ENCODE peak calls at places on chromosome 22, in five cellular contexts. X is cardiac fibroblast, I is esophagus muscularis mucosa, H is kidney epithelial cell, N is mucosa of descending colon. D is an unnamed sample.

GRCh38 chr22:43777204-43777671 is 34.9 kb downstream of the EFCAB6 start:
- DNase-seq in X (peak; percentile 64), I (peak; percentile 68), H (peak; percentile 81), N (no peak), D (no peak)

GRCh38 chr22:44451016-44451415 is 47.0 kb downstream of the RTL6 start:
- DNase-seq in X (no peak), I (no peak), H (no peak), N (no peak), D (no peak)

GRCh38 chr22:23398701-23399366 is 181.3 kb downstream of the IGLL1 start:
- DNase-seq in X (no peak), I (no peak), H (no peak), N (no peak), D (peak; percentile 68)

GRCh38 chr22:45887202-45888131 is 89.5 kb downstream of the WNT7B start:
- DNase-seq in X (no peak), I (no peak), H (no peak), N (peak; percentile 58), D (peak; percentile 68)

GRCh38 chr22:27918351-27919221 is 470 bp downstream of the PITPNB start:
- DNase-seq in X (peak; percentile 52), I (peak; percentile 92), H (no peak), N (peak; percentile 68), D (no peak)

GRCh38 chr22:43891360-43892182 is at the start of gene PNPLA5:
- DNase-seq in X (no peak), I (no peak), H (no peak), N (no peak), D (peak; percentile 87)

GRCh38 chr22:20624161-20624616 is 116.8 kb downstream of the MED15 start:
- DNase-seq in X (no peak), I (no peak), H (no peak), N (no peak), D (no peak)

GRCh38 chr22:20647586-20648305 is 126.2 kb upstream of the SERPIND1 start:
- DNase-seq in X (no peak), I (peak; percentile 70), H (no peak), N (no peak), D (no peak)

GRCh38 chr22:44601725-44602124 is 100.3 kb upstream of the PRR5 start:
- DNase-seq in X (no peak), I (no peak), H (no peak), N (no peak), D (no peak)

GRCh38 chr22:45969414-45969799 is 7.6 kb downstream of the WNT7B start:
- DNase-seq in X (peak; percentile 16), I (no peak), H (no peak), N (no peak), D (no peak)

GRCh38 chr22:44453441-44454112 is 44.5 kb downstream of the RTL6 start:
- DNase-seq in X (no peak), I (no peak), H (no peak), N (no peak), D (no peak)

GRCh38 chr22:46052801-46053562 is 76.0 kb upstream of the WNT7B start:
- DNase-seq in X (peak; percentile 58), I (no peak), H (no peak), N (peak; percentile 76), D (peak; percentile 79)

GRCh38 chr22:27749597-27750225 is 51.8 kb downstream of the MN1 start:
- DNase-seq in X (peak; percentile 72), I (no peak), H (no peak), N (no peak), D (no peak)

GRCh38 chr22:26737262-26737661 is 79.9 kb downstream of the MIAT start:
- DNase-seq in X (no peak), I (no peak), H (no peak), N (no peak), D (no peak)

GRCh38 chr22:27212617-27213177 is 555.3 kb downstream of the MIAT start:
- DNase-seq in X (peak; percentile 100), I (peak; percentile 94), H (peak; percentile 67), N (no peak), D (no peak)

GRCh38 chr22:46748206-46748947 is 10.3 kb upstream of the CERK start:
- DNase-seq in X (no peak), I (no peak), H (no peak), N (peak; percentile 54), D (no peak)

GRCh38 chr22:48488149-48488551 is 1339.5 kb downstream of the BRD1 start:
- DNase-seq in X (no peak), I (no peak), H (no peak), N (no peak), D (no peak)

GRCh38 chr22:44685384-44686056 is 16.5 kb upstream of the PRR5 start:
- DNase-seq in X (peak; percentile 59), I (no peak), H (no peak), N (peak; percentile 81), D (no peak)

GRCh38 chr22:26325641-26326040 is 103.4 kb upstream of the ASPHD2 start:
- DNase-seq in X (no peak), I (no peak), H (no peak), N (no peak), D (no peak)

GRCh38 chr22:42717197-42717967 is 3.3 kb downstream of the A4GALT start:
- DNase-seq in X (peak; percentile 29), I (no peak), H (no peak), N (no peak), D (no peak)

GRCh38 chr22:20803696-20804324 is 29.9 kb downstream of the SERPIND1 start:
- DNase-seq in X (peak; percentile 52), I (no peak), H (no peak), N (no peak), D (peak; percentile 75)

GRCh38 chr22:28792491-28793383 is 7.6 kb downstream of the XBP1 start:
- DNase-seq in X (no peak), I (no peak), H (no peak), N (no peak), D (no peak)

GRCh38 chr22:48238018-48238915 is 1475.8 kb downstream of the TBC1D22A start:
- DNase-seq in X (no peak), I (no peak), H (no peak), N (no peak), D (no peak)

GRCh38 chr22:26847046-26847445 is 189.7 kb downstream of the MIAT start:
- DNase-seq in X (no peak), I (no peak), H (no peak), N (no peak), D (no peak)

GRCh38 chr22:28986366-28986765 is 75.3 kb downstream of the C22orf31 start:
- DNase-seq in X (peak; percentile 63), I (no peak), H (no peak), N (no peak), D (no peak)

GRCh38 chr22:28894320-28894719 is 10.9 kb downstream of the ZNRF3 start:
- DNase-seq in X (no peak), I (no peak), H (no peak), N (peak; percentile 76), D (no peak)

GRCh38 chr22:24482586-24482985 is 12.5 kb upstream of the UPB1 start:
- DNase-seq in X (peak; percentile 70), I (no peak), H (peak; percentile 61), N (no peak), D (no peak)

GRCh38 chr22:37266581-37267127 is 15.7 kb upstream of the CYTH4 start:
- DNase-seq in X (no peak), I (no peak), H (no peak), N (no peak), D (peak; percentile 55)

GRCh38 chr22:26894766-26895485 is 237.5 kb downstream of the MIAT start:
- DNase-seq in X (peak; percentile 79), I (peak; percentile 68), H (peak; percentile 86), N (no peak), D (no peak)

GRCh38 chr22:20418211-20418788 is 19.3 kb downstream of the SCARF2 start:
- DNase-seq in X (peak; percentile 92), I (no peak), H (no peak), N (peak; percentile 79), D (peak; percentile 87)

GRCh38 chr22:45101828-45102227 is 61.9 kb upstream of the NUP50 start:
- DNase-seq in X (peak; percentile 74), I (no peak), H (no peak), N (no peak), D (peak; percentile 58)

GRCh38 chr22:19226428-19226827 is 47.9 kb upstream of the SLC25A1 start:
- DNase-seq in X (no peak), I (no peak), H (no peak), N (no peak), D (no peak)

GRCh38 chr22:37462983-37463382 is 23.2 kb downstream of the MFNG start:
- DNase-seq in X (peak; percentile 57), I (no peak), H (no peak), N (no peak), D (no peak)

GRCh38 chr22:35627267-35628041 is 10.3 kb upstream of the MB start:
- DNase-seq in X (peak; percentile 96), I (peak; percentile 97), H (peak; percentile 78), N (peak; percentile 83), D (peak; percentile 77)

GRCh38 chr22:42662114-42663021 is 13.2 kb upstream of the CYB5R3 start:
- DNase-seq in X (peak; percentile 75), I (no peak), H (no peak), N (peak; percentile 84), D (no peak)

GRCh38 chr22:33569547-33569946 is 350.7 kb downstream of the LARGE1 start:
- DNase-seq in X (no peak), I (no peak), H (no peak), N (no peak), D (no peak)

GRCh38 chr22:22099833-22100812 is 117.5 kb upstream of the TOP3B start:
- DNase-seq in X (peak; percentile 8), I (peak; percentile 81), H (no peak), N (no peak), D (no peak)
- TF ChIP-seq CTCF in X (peak; percentile 62), I (no peak), H (peak; percentile 64), N (no peak), D (peak; percentile 54)

DNA sequence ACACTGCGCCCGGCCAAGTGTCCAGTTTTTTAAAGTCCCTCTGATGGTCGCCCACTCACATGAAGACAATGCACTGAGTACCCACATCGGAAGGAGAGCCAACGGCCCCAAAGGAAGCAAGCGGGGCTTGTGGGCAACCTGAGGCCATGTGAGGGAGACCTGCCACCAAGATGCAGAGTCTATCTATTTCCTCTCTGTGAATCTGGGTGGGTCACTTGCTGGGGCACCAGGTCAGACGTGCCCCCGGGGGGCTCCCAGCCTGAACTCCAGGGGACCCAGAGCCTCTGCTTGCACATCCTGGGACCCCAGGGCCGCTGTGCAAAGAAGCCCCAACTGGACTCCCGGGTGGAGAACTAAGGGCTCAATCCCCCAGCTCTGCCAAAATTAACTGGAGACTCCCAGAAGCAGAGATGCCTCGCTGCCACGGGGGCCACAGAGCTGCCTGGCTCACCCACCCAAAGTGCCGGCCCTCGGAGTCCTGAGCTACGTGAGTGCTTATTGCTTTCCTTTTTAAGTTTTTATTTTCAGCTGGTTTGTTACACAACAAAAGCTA is 106.4 kb downstream of the BRD1 start:
- DNase-seq in X (no peak), I (peak; percentile 78), H (no peak), N (no peak), D (no peak)
- TF ChIP-seq CTCF in X (no peak), I (no peak), H (no peak), N (no peak), D (no peak)

GRCh38 chr22:41535244-41535643 is 9.0 kb downstream of the POLR3H start:
- DNase-seq in X (peak; percentile 30), I (no peak), H (no peak), N (no peak), D (no peak)
- TF ChIP-seq CTCF in X (peak; percentile 16), I (peak; percentile 9), H (peak; percentile 29), N (no peak), D (peak; percentile 54)

GRCh38 chr22:31969789-31970489 is 25.6 kb downstream of the YWHAH start:
- DNase-seq in X (peak; percentile 66), I (no peak), H (peak; percentile 50), N (peak; percentile 83), D (no peak)
- TF ChIP-seq CTCF in X (peak; percentile 66), I (peak; percentile 43), H (peak; percentile 67), N (no peak), D (no peak)

GRCh38 chr22:30947821-30948454 is 20.6 kb downstream of the MORC2 start:
- DNase-seq in X (peak; percentile 76), I (peak; percentile 14), H (no peak), N (no peak), D (no peak)
- TF ChIP-seq CTCF in X (peak; percentile 53), I (peak; percentile 66), H (peak; percentile 52), N (no peak), D (peak; percentile 83)

D was measured in chondrocyte.